ENCODE peak calls at places on chromosome 12, in four cellular contexts. V, G, M and F are unnamed samples.

GRCh38 chr12:106724934-106725333 is 49.5 kb upstream of the RIC8B start:
- DNase-seq in V (no peak), G (no peak), M (no peak), F (no peak)

GRCh38 chr12:27460471-27460978 is 14.0 kb downstream of the SMCO2 start:
- DNase-seq in V (no peak), G (no peak), M (peak; percentile 4), F (no peak)

GRCh38 chr12:80937391-80938238 is at the start of gene LIN7A:
- DNase-seq in V (no peak), G (peak; percentile 68), M (no peak), F (no peak)

GRCh38 chr12:52612431-52613290 is 5.7 kb downstream of the KRT73 start:
- DNase-seq in V (no peak), G (no peak), M (no peak), F (no peak)

GRCh38 chr12:108516511-108517275 is 1.6 kb downstream of the FICD start:
- DNase-seq in V (no peak), G (no peak), M (no peak), F (no peak)

GRCh38 chr12:126389215-126389841 is 1324.1 kb downstream of the AACS start:
- DNase-seq in V (no peak), G (no peak), M (no peak), F (no peak)

GRCh38 chr12:57781241-57781640 is 1.3 kb upstream of the TSFM start:
- DNase-seq in V (no peak), G (peak; percentile 46), M (no peak), F (no peak)

GRCh38 chr12:75819512-75819911 is 212.1 kb downstream of the PHLDA1 start:
- DNase-seq in V (no peak), G (no peak), M (no peak), F (no peak)

GRCh38 chr12:131452444-131452860 is 258.4 kb upstream of the SFSWAP start:
- DNase-seq in V (peak; percentile 17), G (no peak), M (no peak), F (no peak)

GRCh38 chr12:117790198-117790597 is 178.6 kb downstream of the KSR2 start:
- DNase-seq in V (no peak), G (no peak), M (no peak), F (no peak)

GRCh38 chr12:65822732-65823480 is 1.4 kb upstream of the HMGA2 start:
- DNase-seq in V (no peak), G (no peak), M (no peak), F (no peak)

GRCh38 chr12:14417717-14418116 is 52.2 kb downstream of the ATF7IP start:
- DNase-seq in V (peak; percentile 53), G (peak; percentile 12), M (no peak), F (peak; percentile 5)

GRCh38 chr12:89544027-89544426 is 18.2 kb upstream of the POC1B start:
- DNase-seq in V (no peak), G (no peak), M (no peak), F (no peak)

GRCh38 chr12:25806271-25806670 is 152.2 kb upstream of the RASSF8 start:
- DNase-seq in V (no peak), G (no peak), M (no peak), F (no peak)

GRCh38 chr12:91182664-91183455 is at the start of gene DCN:
- DNase-seq in V (no peak), G (no peak), M (no peak), F (no peak)

GRCh38 chr12:12511895-12512674 is 50.6 kb downstream of the DUSP16 start:
- DNase-seq in V (no peak), G (no peak), M (no peak), F (no peak)

GRCh38 chr12:46771268-46771837 is 54.4 kb downstream of the SLC38A4 start:
- DNase-seq in V (no peak), G (no peak), M (no peak), F (no peak)

GRCh38 chr12:94032368-94032767 is 116.0 kb upstream of the PLXNC1 start:
- DNase-seq in V (no peak), G (no peak), M (no peak), F (no peak)

GRCh38 chr12:121795029-121795977 is 1.8 kb upstream of the RHOF start:
- DNase-seq in V (peak; percentile 62), G (peak; percentile 90), M (no peak), F (no peak)

GRCh38 chr12:94779520-94779919 is 129.2 kb upstream of the TMCC3 start:
- DNase-seq in V (no peak), G (no peak), M (no peak), F (no peak)

GRCh38 chr12:66119870-66120241 is 10.7 kb downstream of the LLPH start:
- DNase-seq in V (no peak), G (peak; percentile 56), M (no peak), F (no peak)

GRCh38 chr12:76020731-76021672 is 10.6 kb downstream of the PHLDA1 start:
- DNase-seq in V (no peak), G (peak; percentile 49), M (peak; percentile 19), F (no peak)

GRCh38 chr12:65306603-65307501 is 28.4 kb downstream of the MSRB3 start:
- DNase-seq in V (no peak), G (peak; percentile 37), M (no peak), F (no peak)

GRCh38 chr12:80314741-80315140 is 129.3 kb upstream of the PTPRQ start:
- DNase-seq in V (no peak), G (no peak), M (no peak), F (no peak)

GRCh38 chr12:56448860-56449621 is at the start of gene TIMELESS:
- DNase-seq in V (peak; percentile 95), G (peak; percentile 92), M (peak; percentile 77), F (peak; percentile 88)

GRCh38 chr12:59056931-59057330 is 136.6 kb upstream of the LRIG3 start:
- DNase-seq in V (no peak), G (no peak), M (no peak), F (no peak)

GRCh38 chr12:106248177-106248848 is 493 bp upstream of the CKAP4 start:
- DNase-seq in V (no peak), G (no peak), M (no peak), F (peak; percentile 35)

GRCh38 chr12:57591567-57592325 is 754 bp downstream of the PIP4K2C start:
- DNase-seq in V (peak; percentile 48), G (peak; percentile 4), M (no peak), F (no peak)

GRCh38 chr12:103771466-103771865 is 69.6 kb downstream of the NT5DC3 start:
- DNase-seq in V (peak; percentile 32), G (peak; percentile 42), M (no peak), F (no peak)

GRCh38 chr12:79534029-79534867 is 156.5 kb downstream of the PAWR start:
- DNase-seq in V (no peak), G (no peak), M (no peak), F (no peak)

GRCh38 chr12:124518051-124518932 is 49.1 kb downstream of the NCOR2 start:
- DNase-seq in V (no peak), G (no peak), M (no peak), F (no peak)

GRCh38 chr12:124515981-124516380 is 51.4 kb downstream of the NCOR2 start:
- DNase-seq in V (no peak), G (no peak), M (no peak), F (no peak)

GRCh38 chr12:124514996-124515932 is 52.1 kb downstream of the NCOR2 start:
- DNase-seq in V (no peak), G (no peak), M (no peak), F (no peak)

GRCh38 chr12:124516850-124517249 is 50.6 kb downstream of the NCOR2 start:
- DNase-seq in V (no peak), G (no peak), M (no peak), F (no peak)

DNA sequence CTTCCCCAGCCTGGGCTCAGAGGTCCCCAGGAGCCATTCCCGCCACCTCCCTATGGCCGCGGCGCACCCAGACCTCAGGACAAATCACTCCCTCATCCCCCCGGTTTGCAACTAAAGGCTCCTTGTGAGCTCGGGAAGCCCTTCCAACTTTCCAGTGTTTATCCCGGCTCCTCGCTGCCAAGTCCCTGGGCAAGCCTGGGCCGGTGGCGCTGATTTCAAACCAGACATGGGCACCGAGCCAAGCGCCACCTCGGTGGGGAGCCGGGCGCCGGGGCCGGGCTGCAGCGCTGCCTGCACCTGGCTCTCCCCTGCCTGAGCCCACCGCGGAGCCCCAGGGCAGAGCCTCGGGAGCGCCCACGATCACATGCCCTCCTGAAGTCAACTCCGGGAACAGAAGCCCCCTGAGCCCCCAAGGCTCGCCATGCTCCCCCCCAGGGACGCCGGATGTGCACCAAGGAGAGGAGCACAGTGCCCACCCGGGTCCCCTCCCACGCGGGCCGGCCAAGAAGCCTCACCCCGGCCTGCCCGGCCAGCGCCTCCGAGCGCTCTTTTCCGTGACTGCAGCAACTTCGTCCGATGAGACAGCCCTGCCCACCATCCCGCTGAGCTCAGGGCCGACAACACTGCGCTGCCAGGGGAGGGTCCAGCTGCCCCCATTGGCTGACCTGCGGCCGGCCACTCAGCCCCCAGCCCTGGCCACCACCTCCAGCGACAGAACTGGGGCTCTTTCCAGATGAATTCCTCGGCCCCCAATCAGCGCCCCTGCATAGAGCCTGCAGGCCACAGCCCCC is 50.0 kb downstream of the NCOR2 start:
- DNase-seq in V (no peak), G (no peak), M (no peak), F (no peak)
- TF ChIP-seq SPI1 in V (no peak), G (no peak), M (no peak), F (no peak)

GRCh38 chr12:43291516-43291915 is 260.5 kb downstream of the ADAMTS20 start:
- DNase-seq in V (no peak), G (no peak), M (no peak), F (no peak)
- TF ChIP-seq SPI1 in V (no peak), G (no peak), M (no peak), F (no peak)

GRCh38 chr12:43847427-43847826 is 11.5 kb downstream of the TMEM117 start:
- DNase-seq in V (no peak), G (no peak), M (no peak), F (no peak)
- TF ChIP-seq SPI1 in V (no peak), G (no peak), M (no peak), F (no peak)

GRCh38 chr12:51183816-51184215 is 10.9 kb upstream of the TFCP2 start:
- DNase-seq in V (no peak), G (no peak), M (no peak), F (no peak)
- TF ChIP-seq SPI1 in V (no peak), G (no peak), M (no peak), F (no peak)

GRCh38 chr12:122837306-122838265 is 2.3 kb downstream of the HIP1R start:
- DNase-seq in V (no peak), G (no peak), M (no peak), F (no peak)
- TF ChIP-seq SPI1 in V (no peak), G (no peak), M (no peak), F (no peak)

GRCh38 chr12:49559011-49559675 is 8.8 kb downstream of the MCRS1 start:
- DNase-seq in V (no peak), G (no peak), M (no peak), F (no peak)

GRCh38 chr12:49557187-49557916 is 10.6 kb downstream of the MCRS1 start:
- DNase-seq in V (no peak), G (no peak), M (no peak), F (no peak)

GRCh38 chr12:49556391-49557186 is 11.4 kb downstream of the MCRS1 start:
- DNase-seq in V (no peak), G (no peak), M (no peak), F (no peak)

GRCh38 chr12:49557917-49558215 is 10.1 kb downstream of the MCRS1 start:
- DNase-seq in V (no peak), G (no peak), M (no peak), F (no peak)

DNA sequence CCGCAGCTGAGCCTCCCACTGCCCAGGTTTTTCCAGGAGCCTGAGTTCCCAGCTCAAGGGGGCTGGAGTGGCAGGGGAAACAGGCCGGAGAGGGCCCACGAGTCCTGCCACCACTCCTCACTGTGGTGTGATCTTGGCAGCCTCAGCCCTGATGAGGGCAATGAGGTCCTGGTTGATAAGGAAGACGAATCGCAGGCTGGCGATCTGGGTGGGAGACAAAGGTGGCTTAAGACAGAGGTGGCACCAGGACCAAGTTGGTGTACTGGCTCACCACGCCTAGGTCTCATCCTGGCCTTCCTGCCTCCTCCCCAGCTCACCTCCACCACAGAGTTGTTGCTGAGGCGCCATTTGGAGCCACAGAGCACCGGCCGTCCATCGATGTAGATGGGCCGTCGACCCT is 9.4 kb downstream of the MCRS1 start:
- DNase-seq in V (no peak), G (no peak), M (no peak), F (no peak)
- TF ChIP-seq SPI1 in V (no peak), G (no peak), M (no peak), F (no peak)